ENCODE peak calls at places on chromosomes 1 and 21, in eight cellular contexts. N is RWPE2, C is cardiac fibroblast, O is dorsolateral prefrontal cortex, B is GM23338, A is nephron progenitor cell, V is psoas muscle, K is kidney epithelial cell. J is an unnamed sample.

GRCh38 chr1:94819584-94819944 is 593 bp upstream of the SLC44A3 start:
- DNase-seq in N (no peak), C (no peak), O (no peak), B (peak; percentile 38), A (no peak), V (no peak), K (no peak), J (no peak)

GRCh38 chr1:101567582-101568189 is 330.9 kb downstream of the S1PR1 start:
- DNase-seq in N (no peak), C (peak; percentile 47), O (no peak), B (peak; percentile 60), A (peak; percentile 50), V (no peak), K (no peak), J (peak; percentile 51)

GRCh38 chr21:34202553-34203332 is 129.4 kb downstream of the MRPS6 start:
- DNase-seq in N (no peak), C (peak; percentile 32), O (no peak), B (peak; percentile 75), A (peak; percentile 68), V (peak; percentile 45), K (no peak), J (peak; percentile 34)

GRCh38 chr1:170970256-170970655 is 34.9 kb downstream of the MROH9 start:
- DNase-seq in N (no peak), C (no peak), O (no peak), B (no peak), A (no peak), V (no peak), K (no peak), J (no peak)

GRCh38 chr1:211546543-211546942 is 32.4 kb downstream of the SLC30A1 start:
- DNase-seq in N (no peak), C (no peak), O (no peak), B (no peak), A (no peak), V (no peak), K (no peak), J (no peak)

GRCh38 chr1:243931957-243932356 is 81.9 kb upstream of the AKT3 start:
- DNase-seq in N (no peak), C (no peak), O (no peak), B (no peak), A (no peak), V (no peak), K (no peak), J (no peak)

GRCh38 chr1:44802306-44803061 is 2.3 kb downstream of the PLK3 start:
- DNase-seq in N (no peak), C (no peak), O (no peak), B (no peak), A (no peak), V (no peak), K (no peak), J (no peak)

GRCh38 chr1:204752688-204753040 is 67.1 kb upstream of the LRRN2 start:
- DNase-seq in N (no peak), C (no peak), O (no peak), B (no peak), A (no peak), V (no peak), K (no peak), J (no peak)

GRCh38 chr1:223189903-223190724 is 47.1 kb upstream of the TLR5 start:
- DNase-seq in N (no peak), C (no peak), O (no peak), B (no peak), A (no peak), V (no peak), K (no peak), J (no peak)

GRCh38 chr1:214990619-214991018 is 91.9 kb upstream of the KCNK2 start:
- DNase-seq in N (no peak), C (peak; percentile 82), O (no peak), B (no peak), A (no peak), V (no peak), K (peak; percentile 55), J (no peak)

GRCh38 chr1:153525088-153525713 is 10.6 kb downstream of the S100A6 start:
- DNase-seq in N (no peak), C (peak; percentile 37), O (no peak), B (no peak), A (no peak), V (peak; percentile 27), K (no peak), J (no peak)

GRCh38 chr1:56911098-56911497 is 54.7 kb downstream of the C8B start:
- DNase-seq in N (no peak), C (no peak), O (no peak), B (no peak), A (no peak), V (no peak), K (no peak), J (no peak)

GRCh38 chr1:207286747-207287528 is 34.5 kb upstream of the CD55 start:
- DNase-seq in N (no peak), C (no peak), O (no peak), B (no peak), A (no peak), V (no peak), K (no peak), J (no peak)

GRCh38 chr1:85182700-85183099 is 18.1 kb downstream of the SYDE2 start:
- DNase-seq in N (no peak), C (no peak), O (no peak), B (no peak), A (no peak), V (no peak), K (no peak), J (no peak)

GRCh38 chr1:36516372-36517018 is 33.8 kb upstream of the CSF3R start:
- DNase-seq in N (no peak), C (peak; percentile 67), O (peak; percentile 49), B (peak; percentile 86), A (peak; percentile 72), V (peak; percentile 37), K (no peak), J (peak; percentile 45)

GRCh38 chr1:74728736-74729135 is 4.1 kb downstream of the CRYZ start:
- DNase-seq in N (no peak), C (peak; percentile 33), O (no peak), B (no peak), A (no peak), V (no peak), K (no peak), J (no peak)

GRCh38 chr1:18119978-18120377 is 12.4 kb downstream of the IGSF21 start:
- DNase-seq in N (no peak), C (no peak), O (no peak), B (no peak), A (no peak), V (no peak), K (no peak), J (no peak)

GRCh38 chr1:115679141-115679611 is 37.4 kb downstream of the VANGL1 start:
- DNase-seq in N (no peak), C (peak; percentile 75), O (no peak), B (no peak), A (no peak), V (peak; percentile 50), K (no peak), J (no peak)

GRCh38 chr1:145707183-145707867 is at the start of gene PDZK1:
- DNase-seq in N (no peak), C (no peak), O (no peak), B (no peak), A (no peak), V (no peak), K (no peak), J (no peak)

GRCh38 chr1:237851209-237851845 is 39.4 kb downstream of the ZP4 start:
- DNase-seq in N (no peak), C (peak; percentile 39), O (peak; percentile 82), B (peak; percentile 91), A (peak; percentile 78), V (peak; percentile 16), K (peak; percentile 14), J (peak; percentile 71)
- TF ChIP-seq CTCF in N (peak; percentile 60), C (peak; percentile 38), O (peak; percentile 69), B (peak; percentile 93), A (peak; percentile 73), V (no peak), K (peak; percentile 85), J (peak; percentile 82)

GRCh38 chr21:29080454-29080930 is 7.0 kb upstream of the CCT8 start:
- DNase-seq in N (no peak), C (no peak), O (no peak), B (no peak), A (no peak), V (no peak), K (no peak), J (no peak)
- TF ChIP-seq CTCF in N (no peak), C (no peak), O (no peak), B (no peak), A (no peak), V (no peak), K (no peak), J (no peak)

GRCh38 chr1:219626865-219627264 is 14.0 kb upstream of the ZC3H11B start:
- DNase-seq in N (no peak), C (no peak), O (no peak), B (no peak), A (no peak), V (no peak), K (no peak), J (no peak)

DNA sequence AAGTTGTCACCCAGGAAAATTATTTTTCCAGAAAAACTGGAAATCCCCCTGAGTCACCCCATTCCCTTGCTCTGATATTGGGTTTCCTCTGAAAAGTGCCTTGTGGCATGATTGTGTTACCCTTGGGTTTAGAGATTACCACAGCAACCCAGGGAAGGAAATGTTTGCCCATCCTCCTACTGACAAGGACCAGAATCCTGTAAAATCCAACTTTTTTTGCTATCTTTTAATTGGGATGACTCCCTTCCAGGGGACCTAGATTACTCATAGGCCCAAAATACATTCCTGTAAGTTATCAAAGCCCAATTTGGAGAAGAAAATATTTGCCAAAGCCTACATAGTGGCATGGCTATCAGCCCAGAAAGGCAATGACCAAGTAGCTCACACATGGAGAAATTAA is 16.6 kb upstream of the ZC3H11B start:
- DNase-seq in N (no peak), C (no peak), O (no peak), B (no peak), A (no peak), V (no peak), K (no peak), J (no peak)
- TF ChIP-seq CTCF in N (no peak), C (no peak), O (no peak), B (no peak), A (no peak), V (no peak), K (no peak), J (no peak)

GRCh38 chr1:196034080-196034706 is 574.0 kb downstream of the KCNT2 start:
- DNase-seq in N (no peak), C (no peak), O (no peak), B (peak; percentile 54), A (peak; percentile 9), V (no peak), K (no peak), J (no peak)

GRCh38 chr1:196030455-196030854 is 577.8 kb downstream of the KCNT2 start:
- DNase-seq in N (no peak), C (no peak), O (no peak), B (no peak), A (no peak), V (no peak), K (no peak), J (no peak)

GRCh38 chr1:196027127-196027526 is 581.1 kb downstream of the KCNT2 start:
- DNase-seq in N (no peak), C (no peak), O (no peak), B (no peak), A (no peak), V (no peak), K (no peak), J (no peak)

DNA sequence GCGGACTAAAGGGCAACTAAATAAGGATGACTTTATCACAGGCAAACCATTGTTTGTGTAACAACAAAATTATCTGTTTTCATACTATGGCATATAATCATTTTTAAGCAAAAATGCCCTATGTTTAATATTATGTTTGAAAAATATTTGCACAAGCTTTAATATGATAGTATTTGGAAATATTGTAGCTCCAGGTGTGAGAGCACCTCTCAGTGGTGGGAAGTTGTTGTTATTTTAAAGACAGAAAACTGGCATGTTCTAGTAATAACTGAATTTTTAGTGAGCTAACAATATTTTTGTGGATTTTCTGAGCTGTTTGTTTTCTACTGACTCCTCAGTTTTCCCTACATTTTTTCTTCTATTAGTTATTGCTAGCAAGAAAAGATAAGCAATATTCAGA is 578.8 kb downstream of the KCNT2 start:
- DNase-seq in N (no peak), C (no peak), O (no peak), B (no peak), A (no peak), V (no peak), K (no peak), J (no peak)
- TF ChIP-seq CTCF in N (peak; percentile 30), C (no peak), O (no peak), B (no peak), A (no peak), V (no peak), K (no peak), J (no peak)